ENCODE peak calls at places on chromosome 11, in eight cellular contexts. X is left colon; I is NCI-H748 treated with DMSO at 0.1 percent for 48 hours; V is SW 1271; O is WTC11; S is activated CD8-positive, alpha-beta T cell treated with anti-CD3 and anti-CD28 coated beads for 36 hours; P is fibroblast of mammary gland; R is activated CD4-positive, alpha-beta T cell treated with anti-CD3 and anti-CD28 coated beads, Interleukin-2, amount 10 ng/mL, durations not matched to agents 7 days and 5 days. L is an unnamed sample.

GRCh38 chr11:120549346-120549745 is 37.8 kb downstream of the GRIK4 start:
- DNase-seq in X (no peak), I (no peak), V (no peak), O (no peak), S (no peak), P (no peak), R (no peak), L (no peak)

GRCh38 chr11:6900327-6900999 is 8.2 kb upstream of the OR2D2 start:
- DNase-seq in X (no peak), I (no peak), V (no peak), O (no peak), S (no peak), P (peak), R (no peak), L (no peak)

GRCh38 chr11:5679811-5680210 is 5.1 kb downstream of the TRIM5 start:
- DNase-seq in X (no peak), I (no peak), V (no peak), O (no peak), S (no peak), P (no peak), R (no peak), L (no peak)

GRCh38 chr11:67304511-67305113 is 1.3 kb downstream of the SSH3 start:
- DNase-seq in X (peak), I (no peak), V (no peak), O (peak), S (no peak), P (no peak), R (no peak), L (peak)

GRCh38 chr11:116703421-116703820 is 69.4 kb downstream of the BUD13 start:
- DNase-seq in X (no peak), I (peak), V (no peak), O (peak), S (no peak), P (no peak), R (no peak), L (peak)

GRCh38 chr11:3626250-3626960 is 15.4 kb downstream of the ART5 start:
- DNase-seq in X (peak), I (no peak), V (no peak), O (peak), S (peak), P (no peak), R (no peak), L (peak)

GRCh38 chr11:78138281-78138680 is 1.1 kb downstream of the ALG8 start:
- DNase-seq in X (no peak), I (no peak), V (no peak), O (no peak), S (no peak), P (no peak), R (no peak), L (no peak)

GRCh38 chr11:46299425-46300067 is 22.1 kb downstream of the CREB3L1 start:
- DNase-seq in X (no peak), I (no peak), V (no peak), O (no peak), S (no peak), P (peak), R (no peak), L (no peak)

GRCh38 chr11:99952816-99953215 is 734.3 kb upstream of the ARHGAP42 start:
- DNase-seq in X (no peak), I (no peak), V (no peak), O (no peak), S (no peak), P (peak), R (no peak), L (no peak)

GRCh38 chr11:16817321-16817720 is 78.9 kb downstream of the C11orf58 start:
- DNase-seq in X (no peak), I (no peak), V (no peak), O (no peak), S (no peak), P (no peak), R (no peak), L (no peak)

GRCh38 chr11:102476812-102477211 is 24.2 kb upstream of the TMEM123 start:
- DNase-seq in X (peak), I (peak), V (no peak), O (no peak), S (peak), P (no peak), R (peak), L (no peak)

GRCh38 chr11:2758751-2759150 is 59.0 kb upstream of the KCNQ1OT1 start:
- DNase-seq in X (no peak), I (no peak), V (no peak), O (peak), S (no peak), P (no peak), R (no peak), L (peak)

GRCh38 chr11:60914620-60915249 is 777 bp downstream of the TMEM109 start:
- DNase-seq in X (peak), I (no peak), V (no peak), O (no peak), S (peak), P (peak), R (peak), L (peak)

GRCh38 chr11:66157182-66157864 is 87.3 kb downstream of the PACS1 start:
- DNase-seq in X (no peak), I (no peak), V (no peak), O (no peak), S (no peak), P (peak), R (no peak), L (no peak)

GRCh38 chr11:115104851-115105453 is 399.3 kb downstream of the CADM1 start:
- DNase-seq in X (no peak), I (no peak), V (no peak), O (no peak), S (no peak), P (no peak), R (no peak), L (no peak)

GRCh38 chr11:66905631-66906030 is 48.8 kb downstream of the LRFN4 start:
- DNase-seq in X (no peak), I (no peak), V (no peak), O (no peak), S (no peak), P (no peak), R (no peak), L (no peak)

GRCh38 chr11:44793350-44794090 is 66.8 kb downstream of the TSPAN18 start:
- DNase-seq in X (no peak), I (no peak), V (no peak), O (no peak), S (no peak), P (no peak), R (no peak), L (no peak)

L was measured in endodermal cell.